ENCODE peak calls at places on chromosomes 13 and 19, in eight cellular contexts. One of them, this sample, is unnamed. For H3K4me1 and H3K9me3, the result is how much of the 10 kb centered on the place peaks cover.

GRCh38 chr13:87356314-87356713 is 314.9 kb upstream of the SLITRK5 start:
- DNase-seq in CD8-positive, alpha-beta memory T cell: no peak
- DNase-seq in psoas muscle: no peak
- DNase-seq in mammary epithelial cell: no peak
- DNase-seq in pancreas: no peak
- DNase-seq in transverse colon: no peak
- DNase-seq in body of pancreas: no peak
- DNase-seq in naive thymus-derived CD4-positive, alpha-beta T cell: no peak
- DNase-seq in this sample: no peak

GRCh38 chr13:106612688-106613087 is 44.8 kb upstream of the ARGLU1 start:
- DNase-seq in psoas muscle: peak
- DNase-seq in CD8-positive, alpha-beta memory T cell: no peak
- DNase-seq in naive thymus-derived CD4-positive, alpha-beta T cell: no peak
- DNase-seq in transverse colon: peak
- DNase-seq in mammary epithelial cell: no peak
- DNase-seq in pancreas: no peak
- DNase-seq in body of pancreas: peak
- DNase-seq in this sample: no peak

GRCh38 chr19:17103177-17103576 is 27.6 kb downstream of the MYO9B start:
- DNase-seq in body of pancreas: no peak
- DNase-seq in naive thymus-derived CD4-positive, alpha-beta T cell: no peak
- DNase-seq in psoas muscle: no peak
- DNase-seq in CD8-positive, alpha-beta memory T cell: no peak
- DNase-seq in pancreas: no peak
- DNase-seq in mammary epithelial cell: peak
- DNase-seq in transverse colon: peak
- DNase-seq in this sample: peak

GRCh38 chr13:28753208-28753892 is 34.6 kb upstream of the SLC46A3 start:
- DNase-seq in transverse colon: peak
- DNase-seq in psoas muscle: no peak
- DNase-seq in pancreas: no peak
- DNase-seq in body of pancreas: peak
- DNase-seq in mammary epithelial cell: peak
- DNase-seq in naive thymus-derived CD4-positive, alpha-beta T cell: no peak
- DNase-seq in CD8-positive, alpha-beta memory T cell: no peak
- DNase-seq in this sample: peak

GRCh38 chr13:29496241-29496712 is 99.2 kb downstream of the SLC7A1 start:
- DNase-seq in body of pancreas: peak
- DNase-seq in psoas muscle: no peak
- DNase-seq in transverse colon: no peak
- DNase-seq in pancreas: peak
- DNase-seq in naive thymus-derived CD4-positive, alpha-beta T cell: no peak
- DNase-seq in mammary epithelial cell: peak
- DNase-seq in CD8-positive, alpha-beta memory T cell: no peak
- DNase-seq in this sample: no peak

GRCh38 chr13:49821216-49821820 is 28.8 kb upstream of the KPNA3 start:
- DNase-seq in pancreas: no peak
- DNase-seq in naive thymus-derived CD4-positive, alpha-beta T cell: no peak
- DNase-seq in transverse colon: no peak
- DNase-seq in body of pancreas: no peak
- DNase-seq in psoas muscle: no peak
- DNase-seq in mammary epithelial cell: no peak
- DNase-seq in CD8-positive, alpha-beta memory T cell: no peak
- DNase-seq in this sample: no peak

GRCh38 chr13:97856001-97856675 is 97.3 kb upstream of the IPO5 start:
- DNase-seq in psoas muscle: peak
- DNase-seq in pancreas: no peak
- DNase-seq in body of pancreas: peak
- DNase-seq in CD8-positive, alpha-beta memory T cell: no peak
- DNase-seq in transverse colon: peak
- DNase-seq in mammary epithelial cell: no peak
- DNase-seq in naive thymus-derived CD4-positive, alpha-beta T cell: no peak
- DNase-seq in this sample: peak

GRCh38 chr19:41327499-41328156 is 17.7 kb downstream of the CCDC97 start:
- DNase-seq in body of pancreas: peak
- DNase-seq in transverse colon: peak
- DNase-seq in CD8-positive, alpha-beta memory T cell: peak
- DNase-seq in naive thymus-derived CD4-positive, alpha-beta T cell: peak
- DNase-seq in pancreas: peak
- DNase-seq in mammary epithelial cell: peak
- DNase-seq in psoas muscle: peak
- DNase-seq in this sample: no peak

GRCh38 chr13:28031929-28032328 is 43.4 kb upstream of the URAD start:
- DNase-seq in CD8-positive, alpha-beta memory T cell: no peak
- DNase-seq in psoas muscle: no peak
- DNase-seq in mammary epithelial cell: no peak
- DNase-seq in pancreas: no peak
- DNase-seq in naive thymus-derived CD4-positive, alpha-beta T cell: no peak
- DNase-seq in body of pancreas: no peak
- DNase-seq in transverse colon: no peak
- DNase-seq in this sample: no peak

GRCh38 chr13:45333973-45334922 is 6.7 kb downstream of the TPT1 start:
- DNase-seq in mammary epithelial cell: peak
- DNase-seq in naive thymus-derived CD4-positive, alpha-beta T cell: peak
- DNase-seq in pancreas: no peak
- DNase-seq in CD8-positive, alpha-beta memory T cell: peak
- DNase-seq in body of pancreas: no peak
- DNase-seq in psoas muscle: no peak
- DNase-seq in transverse colon: no peak
- DNase-seq in this sample: no peak

GRCh38 chr13:28100149-28101121 is at the start of gene FLT3:
- DNase-seq in mammary epithelial cell: peak
- DNase-seq in body of pancreas: peak
- DNase-seq in naive thymus-derived CD4-positive, alpha-beta T cell: no peak
- DNase-seq in transverse colon: peak
- DNase-seq in pancreas: peak
- DNase-seq in CD8-positive, alpha-beta memory T cell: peak
- DNase-seq in psoas muscle: no peak
- DNase-seq in this sample: peak

GRCh38 chr13:112066624-112067004 is 335 bp upstream of the SOX1 start:
- DNase-seq in pancreas: no peak
- DNase-seq in psoas muscle: peak
- DNase-seq in naive thymus-derived CD4-positive, alpha-beta T cell: peak
- DNase-seq in body of pancreas: peak
- DNase-seq in CD8-positive, alpha-beta memory T cell: no peak
- DNase-seq in mammary epithelial cell: no peak
- DNase-seq in transverse colon: peak
- DNase-seq in this sample: peak

GRCh38 chr13:83733293-83733692 is 149.0 kb downstream of the SLITRK1 start:
- DNase-seq in psoas muscle: no peak
- DNase-seq in pancreas: no peak
- DNase-seq in body of pancreas: no peak
- DNase-seq in mammary epithelial cell: no peak
- DNase-seq in naive thymus-derived CD4-positive, alpha-beta T cell: no peak
- DNase-seq in transverse colon: no peak
- DNase-seq in CD8-positive, alpha-beta memory T cell: no peak
- DNase-seq in this sample: no peak

GRCh38 chr19:5150331-5150901 is 181.5 kb downstream of the KDM4B start:
- DNase-seq in pancreas: peak
- DNase-seq in mammary epithelial cell: no peak
- DNase-seq in naive thymus-derived CD4-positive, alpha-beta T cell: no peak
- DNase-seq in CD8-positive, alpha-beta memory T cell: no peak
- DNase-seq in transverse colon: no peak
- DNase-seq in psoas muscle: no peak
- DNase-seq in body of pancreas: peak
- DNase-seq in this sample: no peak

GRCh38 chr13:69580255-69580654 is 527.4 kb upstream of the ATXN8OS start:
- DNase-seq in psoas muscle: no peak
- DNase-seq in body of pancreas: no peak
- DNase-seq in pancreas: no peak
- DNase-seq in transverse colon: no peak
- DNase-seq in mammary epithelial cell: peak
- DNase-seq in CD8-positive, alpha-beta memory T cell: no peak
- DNase-seq in naive thymus-derived CD4-positive, alpha-beta T cell: no peak
- DNase-seq in this sample: no peak

GRCh38 chr13:34748078-34748477 is 194.0 kb upstream of the NBEA start:
- DNase-seq in pancreas: no peak
- DNase-seq in transverse colon: peak
- DNase-seq in naive thymus-derived CD4-positive, alpha-beta T cell: no peak
- DNase-seq in body of pancreas: peak
- DNase-seq in mammary epithelial cell: no peak
- DNase-seq in CD8-positive, alpha-beta memory T cell: no peak
- DNase-seq in psoas muscle: no peak
- DNase-seq in this sample: no peak

GRCh38 chr13:49791214-49791752 is 1.2 kb downstream of the KPNA3 start:
- DNase-seq in body of pancreas: peak
- DNase-seq in transverse colon: peak
- DNase-seq in mammary epithelial cell: peak
- DNase-seq in psoas muscle: no peak
- DNase-seq in pancreas: no peak
- DNase-seq in naive thymus-derived CD4-positive, alpha-beta T cell: no peak
- DNase-seq in CD8-positive, alpha-beta memory T cell: no peak
- DNase-seq in this sample: peak

GRCh38 chr13:61406275-61406674 is 9.4 kb downstream of the PCDH20 start:
- DNase-seq in pancreas: no peak
- DNase-seq in transverse colon: no peak
- DNase-seq in psoas muscle: no peak
- DNase-seq in CD8-positive, alpha-beta memory T cell: no peak
- DNase-seq in naive thymus-derived CD4-positive, alpha-beta T cell: no peak
- DNase-seq in body of pancreas: no peak
- DNase-seq in mammary epithelial cell: no peak
- DNase-seq in this sample: no peak

GRCh38 chr13:28744091-28744536 is 25.3 kb upstream of the SLC46A3 start:
- DNase-seq in mammary epithelial cell: no peak
- DNase-seq in naive thymus-derived CD4-positive, alpha-beta T cell: no peak
- DNase-seq in CD8-positive, alpha-beta memory T cell: no peak
- DNase-seq in transverse colon: no peak
- DNase-seq in psoas muscle: no peak
- DNase-seq in body of pancreas: no peak
- DNase-seq in pancreas: no peak
- DNase-seq in this sample: no peak

GRCh38 chr13:99053636-99054233 is 75.9 kb upstream of the DOCK9 start:
- DNase-seq in naive thymus-derived CD4-positive, alpha-beta T cell: no peak
- DNase-seq in transverse colon: no peak
- DNase-seq in CD8-positive, alpha-beta memory T cell: no peak
- DNase-seq in pancreas: no peak
- DNase-seq in mammary epithelial cell: no peak
- DNase-seq in psoas muscle: no peak
- DNase-seq in body of pancreas: no peak
- DNase-seq in this sample: no peak

GRCh38 chr19:50893047-50893737 is 18.0 kb downstream of the KLK4 start:
- DNase-seq in naive thymus-derived CD4-positive, alpha-beta T cell: no peak
- DNase-seq in body of pancreas: peak
- DNase-seq in transverse colon: no peak
- DNase-seq in mammary epithelial cell: no peak
- DNase-seq in pancreas: no peak
- DNase-seq in psoas muscle: no peak
- DNase-seq in CD8-positive, alpha-beta memory T cell: no peak
- DNase-seq in this sample: peak

DNA sequence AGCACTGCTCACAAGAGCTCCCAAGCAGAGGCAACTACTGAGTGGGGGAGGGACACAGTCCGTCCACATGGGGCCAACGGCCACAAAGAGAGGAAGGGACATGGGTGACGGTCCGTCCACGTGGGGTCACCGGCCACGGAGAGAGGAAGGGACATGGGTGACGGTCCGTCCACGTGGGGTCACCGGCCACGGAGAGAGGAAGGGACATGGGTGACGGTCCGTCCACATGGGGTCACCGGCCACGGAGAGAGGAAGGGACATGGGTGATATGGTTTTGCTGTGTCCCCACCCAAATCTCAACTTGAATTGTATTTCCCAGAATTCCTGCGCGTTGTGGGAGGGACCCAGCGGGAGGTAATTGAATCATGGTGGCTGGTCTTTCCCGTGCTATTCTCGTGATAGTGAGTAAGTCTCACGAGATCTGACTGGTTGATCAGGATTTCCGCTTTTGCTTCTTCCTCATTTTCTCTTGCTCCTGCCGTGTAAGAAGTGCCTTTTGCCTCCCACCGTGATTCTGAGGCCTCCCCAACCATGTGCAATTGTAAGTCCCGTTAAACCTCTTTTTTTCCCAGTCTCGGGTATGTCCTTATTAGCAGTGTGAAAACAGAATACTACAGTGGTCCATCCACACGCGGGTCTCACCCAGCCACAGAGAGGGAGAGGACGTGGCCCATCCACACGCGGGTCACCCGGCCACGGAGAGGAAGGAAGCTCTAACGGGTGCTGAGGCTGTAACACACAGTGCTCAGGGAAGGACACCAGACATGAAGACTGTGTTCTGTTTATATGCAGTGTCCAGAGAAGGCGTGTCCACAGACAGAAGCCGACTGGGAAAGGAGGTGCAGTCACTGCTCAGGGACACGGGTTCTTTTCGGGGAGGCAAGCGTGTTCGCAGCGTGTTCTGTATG is 48.5 kb downstream of the GAS6 start:
- DNase-seq in body of pancreas: no peak
- DNase-seq in pancreas: no peak
- DNase-seq in transverse colon: no peak
- DNase-seq in psoas muscle: no peak
- DNase-seq in naive thymus-derived CD4-positive, alpha-beta T cell: peak
- DNase-seq in mammary epithelial cell: no peak
- DNase-seq in CD8-positive, alpha-beta memory T cell: no peak
- DNase-seq in this sample: no peak
- H3K4me1 ChIP-seq in body of pancreas: under half
- H3K4me1 ChIP-seq in pancreas: under half
- H3K4me1 ChIP-seq in transverse colon: under half
- H3K4me1 ChIP-seq in psoas muscle: under half
- H3K4me1 ChIP-seq in naive thymus-derived CD4-positive, alpha-beta T cell: under half
- H3K4me1 ChIP-seq in mammary epithelial cell: under half
- H3K4me1 ChIP-seq in CD8-positive, alpha-beta memory T cell: under half
- H3K4me1 ChIP-seq in this sample: under half

GRCh38 chr19:55319786-55320185 is 5.4 kb downstream of the TMEM150B start:
- DNase-seq in pancreas: no peak
- DNase-seq in transverse colon: no peak
- DNase-seq in mammary epithelial cell: no peak
- DNase-seq in psoas muscle: peak
- DNase-seq in body of pancreas: no peak
- DNase-seq in CD8-positive, alpha-beta memory T cell: no peak
- DNase-seq in naive thymus-derived CD4-positive, alpha-beta T cell: no peak
- DNase-seq in this sample: peak
- H3K4me3 ChIP-seq in pancreas: no peak
- H3K4me3 ChIP-seq in transverse colon: no peak
- H3K4me3 ChIP-seq in mammary epithelial cell: no peak
- H3K4me3 ChIP-seq in psoas muscle: no peak
- H3K4me3 ChIP-seq in body of pancreas: no peak
- H3K4me3 ChIP-seq in CD8-positive, alpha-beta memory T cell: no peak
- H3K4me3 ChIP-seq in naive thymus-derived CD4-positive, alpha-beta T cell: no peak
- H3K4me3 ChIP-seq in this sample: no peak

DNA sequence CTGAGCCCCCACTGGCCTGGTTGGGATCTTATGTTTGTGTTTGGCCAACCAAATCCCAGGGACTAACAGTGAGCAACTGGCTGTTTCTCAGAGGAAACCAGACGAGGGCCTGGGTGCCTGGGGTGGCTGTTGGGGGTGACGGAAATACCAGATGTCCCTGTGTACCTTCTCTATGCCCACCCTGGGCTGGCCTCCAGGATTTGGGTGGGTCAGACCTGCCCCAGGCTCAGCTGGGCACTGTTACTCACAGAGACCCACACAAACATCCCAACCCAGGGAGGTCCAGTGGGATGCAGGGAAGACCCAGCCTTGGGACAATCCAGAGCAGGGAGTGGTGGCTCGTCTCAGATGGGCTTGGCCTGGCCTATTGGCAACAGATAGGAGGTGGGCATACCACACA is 8.8 kb downstream of the ZSCAN22 start:
- DNase-seq in body of pancreas: no peak
- DNase-seq in transverse colon: no peak
- DNase-seq in CD8-positive, alpha-beta memory T cell: no peak
- DNase-seq in mammary epithelial cell: no peak
- DNase-seq in psoas muscle: no peak
- DNase-seq in pancreas: no peak
- DNase-seq in naive thymus-derived CD4-positive, alpha-beta T cell: no peak
- DNase-seq in this sample: no peak
- H3K9me3 ChIP-seq in body of pancreas: under half
- H3K9me3 ChIP-seq in transverse colon: under half
- H3K9me3 ChIP-seq in CD8-positive, alpha-beta memory T cell: under half
- H3K9me3 ChIP-seq in mammary epithelial cell: under half
- H3K9me3 ChIP-seq in psoas muscle: under half
- H3K9me3 ChIP-seq in pancreas: under half
- H3K9me3 ChIP-seq in naive thymus-derived CD4-positive, alpha-beta T cell: under half
- H3K9me3 ChIP-seq in this sample: under half

GRCh38 chr19:33289261-33289660 is 13.1 kb downstream of the CEBPA start:
- DNase-seq in CD8-positive, alpha-beta memory T cell: no peak
- DNase-seq in pancreas: no peak
- DNase-seq in transverse colon: no peak
- DNase-seq in body of pancreas: no peak
- DNase-seq in naive thymus-derived CD4-positive, alpha-beta T cell: no peak
- DNase-seq in mammary epithelial cell: no peak
- DNase-seq in psoas muscle: no peak
- DNase-seq in this sample: no peak
- H3K4me1 ChIP-seq in CD8-positive, alpha-beta memory T cell: under half
- H3K4me1 ChIP-seq in pancreas: under half
- H3K4me1 ChIP-seq in transverse colon: under half
- H3K4me1 ChIP-seq in body of pancreas: under half
- H3K4me1 ChIP-seq in naive thymus-derived CD4-positive, alpha-beta T cell: under half
- H3K4me1 ChIP-seq in mammary epithelial cell: under half
- H3K4me1 ChIP-seq in psoas muscle: under half
- H3K4me1 ChIP-seq in this sample: under half

This sample was measured in HAP-1.